ENCODE peak calls at places on chromosomes 16 and 17, in five cellular contexts. I, Y, Q, X and B are unnamed samples.

GRCh38 chr16:49467540-49468372 is 94.2 kb downstream of the C16orf78 start:
- DNase-seq in I (peak), Y (no peak), Q (no peak), X (no peak), B (no peak)

GRCh38 chr17:19470529-19471261 is 59.7 kb downstream of the RNF112 start:
- DNase-seq in I (peak), Y (no peak), Q (no peak), X (peak), B (no peak)

GRCh38 chr17:4276514-4276913 is 12.7 kb upstream of the ANKFY1 start:
- DNase-seq in I (no peak), Y (peak), Q (no peak), X (peak), B (no peak)

GRCh38 chr17:75897076-75898019 is 597 bp upstream of the TRIM65 start:
- DNase-seq in I (peak), Y (no peak), Q (no peak), X (no peak), B (no peak)

GRCh38 chr16:50535506-50536257 is 12.5 kb upstream of the NKD1 start:
- DNase-seq in I (no peak), Y (no peak), Q (no peak), X (no peak), B (no peak)

GRCh38 chr17:65078441-65079160 is 22.1 kb upstream of the GNA13 start:
- DNase-seq in I (no peak), Y (no peak), Q (no peak), X (peak), B (no peak)

GRCh38 chr16:29927523-29927905 is 1.5 kb upstream of the KCTD13 start:
- DNase-seq in I (no peak), Y (no peak), Q (no peak), X (no peak), B (no peak)

GRCh38 chr17:7858487-7858832 is 657 bp downstream of the CYB5D1 start:
- DNase-seq in I (peak), Y (peak), Q (no peak), X (peak), B (peak)

GRCh38 chr17:72378414-72379395 is 257.9 kb downstream of the SOX9 start:
- DNase-seq in I (no peak), Y (no peak), Q (no peak), X (no peak), B (no peak)

GRCh38 chr16:35363510-35363909 is 1904.1 kb downstream of the TP53TG3F start:
- DNase-seq in I (no peak), Y (peak), Q (no peak), X (no peak), B (no peak)

GRCh38 chr17:77882040-77882439 is 76.5 kb upstream of the TNRC6C start:
- DNase-seq in I (peak), Y (no peak), Q (no peak), X (no peak), B (no peak)

GRCh38 chr17:61474235-61474927 is 22.2 kb downstream of the TBX4 start:
- DNase-seq in I (no peak), Y (peak), Q (no peak), X (peak), B (peak)

GRCh38 chr16:370980-371728 is 816 bp upstream of the MRPL28 start:
- DNase-seq in I (no peak), Y (no peak), Q (no peak), X (no peak), B (peak)

GRCh38 chr16:65833171-65833871 is 533.2 kb upstream of the CDH5 start:
- DNase-seq in I (no peak), Y (peak), Q (no peak), X (peak), B (no peak)

GRCh38 chr17:81044764-81045589 is 10.0 kb downstream of the BAIAP2 start:
- DNase-seq in I (peak), Y (peak), Q (no peak), X (peak), B (no peak)

GRCh38 chr16:66199189-66199588 is 167.3 kb upstream of the CDH5 start:
- DNase-seq in I (no peak), Y (peak), Q (no peak), X (peak), B (no peak)

GRCh38 chr17:58335779-58336455 is 7.3 kb upstream of the TSPOAP1 start:
- DNase-seq in I (no peak), Y (no peak), Q (no peak), X (no peak), B (peak)

GRCh38 chr17:65472602-65473001 is 88.8 kb downstream of the AXIN2 start:
- DNase-seq in I (peak), Y (peak), Q (no peak), X (peak), B (no peak)

GRCh38 chr16:86626966-86627365 is 48.6 kb downstream of the FOXL1 start:
- DNase-seq in I (no peak), Y (no peak), Q (no peak), X (peak), B (no peak)

GRCh38 chr16:8740775-8741355 is 56.6 kb downstream of the TMEM186 start:
- DNase-seq in I (no peak), Y (no peak), Q (no peak), X (no peak), B (no peak)

GRCh38 chr17:47698749-47699535 is 5.0 kb downstream of the TBKBP1 start:
- DNase-seq in I (peak), Y (peak), Q (peak), X (peak), B (peak)

GRCh38 chr17:13490906-13491502 is 110.7 kb downstream of the HS3ST3A1 start:
- DNase-seq in I (no peak), Y (no peak), Q (no peak), X (no peak), B (no peak)

GRCh38 chr17:46046957-46047356 is 47.9 kb downstream of the STH start:
- DNase-seq in I (no peak), Y (no peak), Q (no peak), X (peak), B (no peak)

GRCh38 chr16:83420206-83420760 is 387.5 kb upstream of the HSBP1 start:
- DNase-seq in I (no peak), Y (peak), Q (no peak), X (peak), B (no peak)

GRCh38 chr17:78675316-78675616 is 98.1 kb upstream of the DNAH17 start:
- DNase-seq in I (no peak), Y (no peak), Q (no peak), X (no peak), B (no peak)

GRCh38 chr17:6218333-6218732 is 148.2 kb downstream of the WSCD1 start:
- DNase-seq in I (no peak), Y (no peak), Q (no peak), X (no peak), B (no peak)

DNA sequence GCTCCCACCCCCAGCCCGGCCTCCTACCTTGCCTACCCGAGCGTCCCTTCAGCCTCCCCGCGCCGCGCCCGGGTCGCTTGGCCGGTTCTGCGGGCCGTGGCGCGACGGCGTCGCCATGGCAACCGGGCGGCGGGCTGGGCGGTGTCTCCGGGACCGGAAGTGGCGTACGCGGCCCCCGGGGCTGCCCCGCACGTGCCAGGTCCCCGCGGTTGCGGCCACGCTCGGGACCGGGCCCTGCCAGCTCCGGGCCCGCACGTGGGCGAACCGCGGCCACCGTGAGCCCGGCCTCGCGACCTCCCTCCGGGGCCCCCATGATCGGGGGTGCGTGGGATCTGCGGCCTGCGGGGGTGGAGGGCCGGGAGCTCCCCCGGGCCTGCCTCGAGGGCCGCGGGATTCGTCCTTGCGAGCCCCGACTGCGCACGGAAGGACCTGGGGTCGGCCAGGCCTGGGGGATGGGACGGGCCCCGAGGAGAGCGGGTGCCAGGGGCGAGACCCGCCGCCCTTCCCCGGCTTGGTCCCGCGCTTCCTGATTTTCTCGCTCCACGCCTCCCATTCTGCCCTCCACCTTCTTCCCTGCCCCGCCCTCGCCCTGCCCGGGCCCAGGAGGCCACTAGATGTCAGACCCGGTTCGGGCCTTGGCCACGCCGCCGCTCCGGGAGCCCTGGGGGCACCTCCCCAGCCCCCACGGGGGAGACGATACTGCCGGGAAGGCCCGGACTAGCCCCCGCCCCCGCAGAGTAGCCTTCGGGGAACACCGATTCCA is at the start of gene CYB561:
- DNase-seq in I (peak), Y (peak), Q (peak), X (peak), B (peak)
- TF ChIP-seq CTCF in I (no peak), Y (peak), Q (peak), X (no peak), B (peak)

DNA sequence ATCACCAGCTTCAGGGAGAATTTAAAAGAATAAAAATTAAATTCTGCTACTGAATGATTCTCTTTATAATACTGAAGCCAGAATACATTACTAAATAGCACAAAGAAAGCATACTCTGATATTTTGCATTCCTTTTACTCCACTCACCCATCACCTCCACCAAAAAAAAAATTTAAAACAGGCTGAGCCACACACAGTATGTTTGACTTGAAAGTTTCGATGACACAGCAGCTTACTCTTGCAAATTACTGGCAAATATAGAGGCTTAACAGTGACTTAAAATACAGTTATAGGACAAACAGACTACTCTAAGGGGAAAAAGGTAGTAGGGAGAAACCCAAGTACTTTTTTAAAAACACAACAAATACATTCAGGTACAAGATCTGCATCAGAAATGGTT is 39.2 kb downstream of the GPATCH8 start:
- DNase-seq in I (no peak), Y (no peak), Q (no peak), X (peak), B (no peak)
- TF ChIP-seq CTCF in I (no peak), Y (no peak), Q (no peak), X (no peak), B (no peak)

GRCh38 chr16:77223184-77223583 is 24.0 kb downstream of the SYCE1L start:
- DNase-seq in I (no peak), Y (peak), Q (no peak), X (no peak), B (no peak)
- TF ChIP-seq CTCF in I (no peak), Y (peak), Q (peak), X (peak), B (peak)

DNA sequence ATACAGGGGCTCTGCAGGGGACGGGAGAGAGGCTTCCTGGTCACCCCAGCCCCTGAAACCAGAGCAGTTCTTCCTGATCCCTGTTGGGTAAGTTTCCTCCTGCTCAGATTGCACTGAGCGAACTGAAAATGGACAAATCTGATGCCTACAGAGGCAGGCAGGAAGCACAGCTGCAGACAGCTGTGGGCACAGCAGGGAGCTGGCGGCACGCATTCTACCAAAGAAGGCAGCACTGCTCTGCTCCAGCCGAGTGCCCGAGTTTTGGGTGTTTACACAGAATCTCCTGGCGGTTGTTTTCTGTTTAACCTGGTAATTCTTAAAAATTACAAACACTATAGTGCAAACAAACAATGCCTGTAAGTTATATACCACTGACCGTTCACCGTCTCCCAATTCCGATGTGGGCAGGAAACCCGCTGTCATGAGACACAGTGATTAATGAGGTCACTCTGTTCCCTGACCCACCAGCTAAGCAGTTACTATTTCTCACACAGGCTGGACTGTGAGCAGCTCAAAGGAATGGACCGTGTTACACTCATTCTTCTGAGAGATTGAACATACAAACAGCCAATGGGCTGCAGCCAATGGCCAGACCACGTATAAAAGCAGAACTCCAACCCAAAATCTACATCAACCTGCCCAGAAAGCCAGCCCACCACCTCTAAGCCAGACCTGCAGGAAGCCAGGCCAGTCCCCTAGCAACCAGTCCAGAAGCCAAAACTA is 25.5 kb downstream of the NSMCE1 start:
- DNase-seq in I (peak), Y (no peak), Q (no peak), X (peak), B (peak)
- TF ChIP-seq CTCF in I (no peak), Y (no peak), Q (no peak), X (no peak), B (no peak)

GRCh38 chr16:20901441-20902112 is 1.0 kb downstream of the LYRM1 start:
- DNase-seq in I (peak), Y (peak), Q (peak), X (peak), B (peak)
- TF ChIP-seq CTCF in I (no peak), Y (no peak), Q (no peak), X (no peak), B (no peak)

GRCh38 chr16:88755745-88756443 is 29.1 kb downstream of the PIEZO1 start:
- DNase-seq in I (no peak), Y (no peak), Q (no peak), X (no peak), B (no peak)
- TF ChIP-seq CTCF in I (no peak), Y (peak), Q (no peak), X (no peak), B (no peak)

GRCh38 chr17:1203111-1203966 is 23.6 kb upstream of the ABR start:
- DNase-seq in I (peak), Y (no peak), Q (peak), X (peak), B (peak)
- TF ChIP-seq CTCF in I (no peak), Y (no peak), Q (no peak), X (no peak), B (no peak)

DNA sequence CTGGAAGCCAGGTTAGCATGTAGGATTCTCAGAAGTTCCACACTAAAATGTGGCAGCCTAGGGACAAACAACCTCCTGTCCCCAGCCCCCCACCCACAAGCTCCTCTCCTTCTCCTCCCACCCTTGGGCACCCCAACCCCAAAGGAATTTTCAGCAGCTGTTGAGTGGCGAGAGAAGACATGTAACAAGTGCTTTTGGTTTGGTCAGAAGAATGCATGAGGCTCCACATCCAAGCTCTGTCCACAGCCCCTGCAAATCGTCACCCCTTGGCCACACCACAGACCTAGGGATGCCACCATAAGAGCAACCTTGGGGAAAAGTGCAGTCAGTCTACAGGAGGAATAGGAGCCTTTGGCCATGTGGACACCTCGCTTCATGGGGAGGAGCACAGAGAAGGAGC is 11.9 kb upstream of the RAB37 start:
- DNase-seq in I (no peak), Y (no peak), Q (no peak), X (no peak), B (no peak)
- TF ChIP-seq CTCF in I (no peak), Y (no peak), Q (no peak), X (no peak), B (no peak)

GRCh38 chr16:30985401-30986128 is 558 bp downstream of the HSD3B7 start:
- DNase-seq in I (peak), Y (peak), Q (no peak), X (peak), B (no peak)
- TF ChIP-seq CTCF in I (no peak), Y (peak), Q (peak), X (no peak), B (no peak)

DNA sequence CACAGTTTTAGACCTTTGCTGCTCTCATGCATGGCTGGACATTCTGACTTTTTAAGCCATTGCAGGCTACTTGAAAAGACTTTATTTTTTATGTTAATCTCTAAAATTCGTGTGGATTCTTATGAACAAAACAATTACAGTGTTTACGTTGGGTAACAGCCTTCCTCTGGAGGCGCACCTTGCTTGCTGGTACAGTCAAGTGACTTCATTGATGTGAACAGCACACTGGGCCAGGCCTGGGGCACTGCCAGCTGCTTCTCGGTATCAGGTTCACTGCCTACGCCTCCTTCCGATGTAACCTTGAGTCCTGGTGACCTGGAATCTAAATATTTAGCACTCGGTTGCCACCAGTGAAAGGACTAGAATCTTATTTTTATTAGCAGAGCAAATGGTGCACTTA is 27.8 kb downstream of the MARCHF10 start:
- DNase-seq in I (peak), Y (peak), Q (no peak), X (no peak), B (no peak)
- TF ChIP-seq CTCF in I (no peak), Y (no peak), Q (no peak), X (no peak), B (no peak)